ENCODE peak calls at places on chromosomes 7 and 10, in eight cellular contexts. S, Q, J, O, B, Z, R and F are unnamed samples.

GRCh38 chr10:131694168-131694962 is 206.4 kb upstream of the PPP2R2D start:
- DNase-seq in S (peak; percentile 30), Q (no peak), J (no peak), O (peak; percentile 11), B (no peak), Z (no peak), R (no peak), F (no peak)

GRCh38 chr10:126908225-126908624 is 3.0 kb downstream of the DOCK1 start:
- DNase-seq in S (no peak), Q (no peak), J (no peak), O (peak; percentile 16), B (no peak), Z (no peak), R (no peak), F (no peak)

GRCh38 chr7:80907141-80907601 is 11.7 kb downstream of the SEMA3C start:
- DNase-seq in S (no peak), Q (no peak), J (no peak), O (no peak), B (no peak), Z (no peak), R (no peak), F (no peak)

GRCh38 chr10:92241158-92241500 is 49.7 kb downstream of the CPEB3 start:
- DNase-seq in S (peak; percentile 67), Q (no peak), J (peak; percentile 59), O (no peak), B (no peak), Z (no peak), R (peak; percentile 53), F (no peak)

GRCh38 chr7:90816511-90817142 is 220.5 kb downstream of the CDK14 start:
- DNase-seq in S (no peak), Q (no peak), J (no peak), O (no peak), B (peak; percentile 64), Z (no peak), R (peak; percentile 98), F (peak; percentile 97)

GRCh38 chr7:140347218-140347617 is 51.1 kb downstream of the SLC37A3 start:
- DNase-seq in S (no peak), Q (no peak), J (no peak), O (no peak), B (no peak), Z (no peak), R (no peak), F (no peak)

GRCh38 chr7:26365897-26366267 is 74.2 kb downstream of the SNX10 start:
- DNase-seq in S (no peak), Q (no peak), J (no peak), O (no peak), B (no peak), Z (no peak), R (no peak), F (no peak)

GRCh38 chr7:121103091-121103490 is 114.6 kb downstream of the CPED1 start:
- DNase-seq in S (no peak), Q (no peak), J (no peak), O (no peak), B (no peak), Z (no peak), R (no peak), F (no peak)

GRCh38 chr10:21083861-21084260 is 186.8 kb upstream of the NEBL start:
- DNase-seq in S (no peak), Q (no peak), J (no peak), O (no peak), B (no peak), Z (no peak), R (no peak), F (no peak)

GRCh38 chr10:83952273-83952672 is 187.0 kb upstream of the GHITM start:
- DNase-seq in S (no peak), Q (no peak), J (no peak), O (no peak), B (no peak), Z (no peak), R (no peak), F (no peak)
- TF ChIP-seq CTCF in S (no peak), Q (no peak), J (no peak), O (no peak), B (no peak), Z (no peak), R (no peak), F (no peak)

DNA sequence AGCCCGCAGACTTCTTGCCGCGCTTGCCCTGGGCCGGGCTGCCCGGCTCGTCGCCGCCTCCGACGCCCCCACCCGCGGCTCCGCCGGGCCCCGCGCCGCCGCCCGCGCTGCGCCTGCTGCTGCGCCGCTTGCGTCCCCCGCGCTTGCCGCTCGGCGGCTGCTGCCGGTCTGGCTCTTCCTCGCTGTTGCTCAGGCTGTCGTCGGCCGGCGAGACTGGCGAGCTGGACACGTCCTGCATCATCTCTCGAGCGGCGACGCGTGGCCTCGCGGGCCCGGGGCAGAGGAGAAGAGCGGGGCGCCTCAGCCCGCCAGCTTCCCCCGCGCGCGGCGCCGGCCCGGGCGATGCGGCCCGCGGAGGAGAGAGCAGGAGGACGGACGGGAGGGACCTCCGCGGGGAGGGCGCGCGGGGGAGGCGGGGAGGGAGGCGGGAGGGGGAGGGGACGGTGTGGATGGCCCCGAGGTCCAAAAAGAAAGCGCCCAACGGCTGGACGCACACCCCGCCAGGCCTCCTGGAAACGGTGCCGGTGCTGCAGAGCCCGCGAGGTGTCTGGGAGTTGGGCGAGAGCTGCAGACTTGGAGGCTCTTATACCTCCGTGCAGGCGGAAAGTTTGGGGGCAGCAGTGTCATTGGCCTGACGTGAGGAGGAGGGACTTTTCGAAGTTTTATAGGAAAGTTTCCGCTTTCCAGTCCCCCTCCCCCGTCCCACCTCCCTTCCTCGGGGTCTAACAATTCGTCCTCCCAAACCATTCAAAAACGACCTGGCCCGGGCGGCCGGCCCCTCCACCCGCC is at the start of gene TWIST1:
- DNase-seq in S (peak; percentile 89), Q (peak; percentile 68), J (no peak), O (peak; percentile 88), B (no peak), Z (peak; percentile 76), R (peak; percentile 99), F (peak; percentile 96)
- TF ChIP-seq CTCF in S (no peak), Q (no peak), J (no peak), O (no peak), B (no peak), Z (no peak), R (no peak), F (no peak)

GRCh38 chr10:77036993-77037734 is 600.4 kb downstream of the KCNMA1 start:
- DNase-seq in S (peak; percentile 77), Q (no peak), J (no peak), O (peak; percentile 62), B (peak; percentile 51), Z (no peak), R (peak; percentile 22), F (no peak)
- TF ChIP-seq CTCF in S (peak; percentile 90), Q (no peak), J (peak; percentile 26), O (peak; percentile 84), B (peak; percentile 81), Z (peak; percentile 21), R (peak; percentile 59), F (peak; percentile 43)

GRCh38 chr10:102811346-102811745 is 25.9 kb downstream of the CYP17A1 start:
- DNase-seq in S (no peak), Q (no peak), J (no peak), O (no peak), B (no peak), Z (no peak), R (no peak), F (no peak)

GRCh38 chr10:102814456-102814871 is 22.7 kb downstream of the CYP17A1 start:
- DNase-seq in S (no peak), Q (no peak), J (no peak), O (no peak), B (no peak), Z (peak; percentile 84), R (peak; percentile 83), F (no peak)

GRCh38 chr10:102813017-102813541 is 24.1 kb downstream of the CYP17A1 start:
- DNase-seq in S (no peak), Q (no peak), J (no peak), O (no peak), B (no peak), Z (no peak), R (no peak), F (no peak)

GRCh38 chr10:102813734-102814455 is 23.3 kb downstream of the CYP17A1 start:
- DNase-seq in S (no peak), Q (peak; percentile 50), J (peak; percentile 40), O (no peak), B (no peak), Z (peak; percentile 79), R (peak; percentile 76), F (no peak)

DNA sequence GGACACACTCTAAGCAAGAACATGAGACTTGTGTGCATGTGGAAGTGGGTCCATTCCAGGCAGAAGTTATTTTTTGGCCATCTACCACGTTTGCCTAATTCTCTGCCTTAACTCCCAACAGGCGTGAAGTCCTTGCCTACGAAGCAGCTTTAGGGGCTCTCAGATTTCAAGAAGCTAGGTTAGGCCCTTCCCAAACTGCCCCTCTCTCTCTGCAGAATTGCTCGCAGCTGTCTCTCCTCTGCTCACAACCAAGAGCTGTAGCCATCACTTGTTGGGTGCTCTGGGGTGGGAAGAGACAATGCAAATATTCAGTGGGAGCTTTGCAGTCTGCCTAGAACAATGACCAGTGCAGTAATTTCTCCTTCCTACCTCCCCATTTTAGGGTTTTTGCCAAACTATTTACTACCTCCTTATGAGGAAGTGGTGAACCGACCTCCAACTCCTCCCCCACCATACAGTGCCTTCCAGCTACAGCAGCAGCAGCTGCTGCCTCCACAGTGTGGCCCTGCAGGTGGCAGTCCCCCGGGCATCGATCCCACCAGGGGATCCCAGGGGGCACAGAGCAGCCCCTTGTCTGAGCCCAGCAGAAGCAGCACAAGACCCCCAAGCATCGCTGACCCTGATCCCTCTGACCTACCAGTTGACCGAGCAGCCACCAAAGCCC is 24.9 kb downstream of the CYP17A1 start:
- DNase-seq in S (no peak), Q (no peak), J (no peak), O (no peak), B (no peak), Z (no peak), R (no peak), F (no peak)
- TF ChIP-seq CTCF in S (no peak), Q (no peak), J (no peak), O (no peak), B (no peak), Z (no peak), R (no peak), F (no peak)

GRCh38 chr10:75356484-75356883 is 45.1 kb downstream of the ZNF503 start:
- DNase-seq in S (peak; percentile 64), Q (no peak), J (no peak), O (no peak), B (no peak), Z (no peak), R (no peak), F (no peak)
- TF ChIP-seq CTCF in S (peak; percentile 61), Q (no peak), J (no peak), O (peak; percentile 49), B (peak; percentile 31), Z (no peak), R (no peak), F (no peak)

DNA sequence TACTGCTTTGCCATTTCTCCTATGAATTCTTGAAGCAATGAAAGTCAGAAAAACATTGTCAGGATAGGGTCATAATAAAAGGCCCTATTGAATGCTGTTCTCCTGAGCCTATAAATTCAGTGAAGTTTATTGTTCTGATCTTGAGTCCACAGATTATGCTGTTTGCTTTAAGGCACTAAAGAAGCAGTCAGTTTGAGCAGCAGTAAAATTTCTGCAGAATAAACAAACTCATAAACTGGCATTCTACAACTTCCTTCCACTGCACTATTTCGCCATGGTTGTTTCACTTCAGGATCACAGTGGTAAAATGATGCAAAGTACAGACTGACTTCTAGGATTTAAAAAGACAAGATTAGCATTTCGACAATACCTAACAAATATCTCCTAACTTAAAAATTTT is 503.2 kb downstream of the SH2D4B start:
- DNase-seq in S (no peak), Q (no peak), J (no peak), O (no peak), B (no peak), Z (no peak), R (no peak), F (no peak)
- TF ChIP-seq CTCF in S (no peak), Q (no peak), J (no peak), O (no peak), B (no peak), Z (no peak), R (no peak), F (no peak)